ENCODE peak calls at places on chromosomes 6 and 20, in ten cellular contexts. E is psoas muscle; B is thoracic aorta; G is neuronal stem cell; Z is CD4-positive, CD25-positive, alpha-beta regulatory T cell; M is tibial artery; S is uterus; V is left ventricle myocardium inferior; W is transverse colon; Y is A549. L is an unnamed sample.
A peak's percentile ranks its signal among the peaks of the same experiment; 100 is the strongest.

GRCh38 chr6:159460476-159460875 is 232.6 kb downstream of the SOD2 start:
- DNase-seq in W (no peak), G (no peak), Y (no peak), M (no peak), S (no peak), Z (no peak), V (no peak), B (no peak), E (no peak), L (no peak)

GRCh38 chr20:51565741-51566140 is 23.2 kb upstream of the NFATC2 start:
- DNase-seq in G (no peak), W (no peak), S (no peak), Y (no peak), E (no peak), B (no peak), M (no peak), Z (no peak), V (no peak), L (no peak)

GRCh38 chr20:51763965-51764602 is 4.1 kb downstream of the ATP9A start:
- DNase-seq in V (no peak), G (no peak), Z (no peak), S (no peak), Y (no peak), M (no peak), W (no peak), E (no peak), B (no peak), L (no peak)

GRCh38 chr6:45423901-45424627 is 46.3 kb upstream of the SUPT3H start:
- DNase-seq in V (peak; percentile 22), W (peak; percentile 31), G (peak; percentile 11), Y (no peak), S (no peak), Z (no peak), B (no peak), E (peak; percentile 59), M (peak; percentile 68), L (no peak)

GRCh38 chr6:105112577-105112976 is 67.2 kb downstream of the POPDC3 start:
- DNase-seq in Y (no peak), M (no peak), V (no peak), B (no peak), S (no peak), W (no peak), Z (no peak), E (no peak), G (no peak), L (no peak)

GRCh38 chr6:150099546-150099945 is 30.6 kb upstream of the ULBP3 start:
- DNase-seq in Z (no peak), W (no peak), S (no peak), E (no peak), V (no peak), G (no peak), B (no peak), M (no peak), Y (no peak), L (no peak)

GRCh38 chr6:32774428-32774827 is 11.1 kb upstream of the HLA-DQB2 start:
- DNase-seq in Y (no peak), S (no peak), G (no peak), B (no peak), Z (no peak), W (no peak), M (no peak), V (no peak), E (no peak), L (no peak)

GRCh38 chr6:56902551-56903464 is 52.1 kb upstream of the BEND6 start:
- DNase-seq in Y (peak; percentile 15), W (no peak), B (no peak), V (no peak), Z (no peak), G (peak; percentile 14), S (peak; percentile 72), E (no peak), M (no peak), L (peak; percentile 29)

GRCh38 chr6:157323924-157324276 is 581 bp upstream of the TMEM242 start:
- DNase-seq in S (peak; percentile 80), W (peak; percentile 75), M (peak; percentile 91), E (peak; percentile 90), Y (peak; percentile 32), V (peak; percentile 80), Z (no peak), G (peak; percentile 68), B (peak; percentile 26), L (peak; percentile 79)

GRCh38 chr6:42195415-42195814 is 659 bp upstream of the GUCA1B start:
- DNase-seq in V (no peak), W (no peak), G (no peak), B (no peak), M (no peak), Z (no peak), S (no peak), E (no peak), Y (no peak), L (no peak)

GRCh38 chr20:53652090-53652858 is 58.6 kb upstream of the ZNF217 start:
- DNase-seq in Y (no peak), M (no peak), G (no peak), Z (no peak), E (no peak), V (no peak), B (no peak), W (no peak), S (no peak), L (peak; percentile 83)

GRCh38 chr20:32339116-32339515 is 19.0 kb upstream of the ASXL1 start:
- DNase-seq in Y (no peak), S (no peak), G (no peak), V (no peak), Z (no peak), M (no peak), B (no peak), E (no peak), W (no peak), L (no peak)

GRCh38 chr20:32348207-32348606 is 9.9 kb upstream of the ASXL1 start:
- DNase-seq in E (no peak), B (no peak), V (no peak), M (no peak), Y (no peak), W (peak; percentile 3), Z (no peak), G (no peak), S (no peak), L (no peak)

GRCh38 chr20:32344835-32345506 is 13.2 kb upstream of the ASXL1 start:
- DNase-seq in Y (no peak), V (no peak), M (no peak), G (no peak), E (no peak), Z (no peak), B (no peak), W (peak; percentile 6), S (no peak), L (peak; percentile 15)

GRCh38 chr20:32338665-32339064 is 19.5 kb upstream of the ASXL1 start:
- DNase-seq in B (no peak), V (no peak), Y (no peak), M (no peak), Z (no peak), G (no peak), E (no peak), S (no peak), W (no peak), L (no peak)

GRCh38 chr20:32343438-32343837 is 14.7 kb upstream of the ASXL1 start:
- DNase-seq in S (no peak), Z (no peak), E (no peak), B (no peak), G (no peak), W (no peak), Y (no peak), M (no peak), V (no peak), L (no peak)
- H3K4me1 ChIP-seq in S (no peaks in the 10 kb centered on the region), Z (no peaks in the 10 kb centered on the region), E (no peaks in the 10 kb centered on the region), B (no peaks in the 10 kb centered on the region), G (peaks cover 18% of the 10 kb centered on the region), W (peaks cover 10% of the 10 kb centered on the region), Y (peaks cover 18% of the 10 kb centered on the region), M (no peaks in the 10 kb centered on the region), V (peaks cover 11% of the 10 kb centered on the region), L (no peaks in the 10 kb centered on the region)

GRCh38 chr20:44580581-44581268 is 1.7 kb upstream of the PKIG start:
- DNase-seq in W (no peak), M (no peak), Z (no peak), G (no peak), S (no peak), B (no peak), Y (no peak), E (peak; percentile 63), V (no peak), L (no peak)

GRCh38 chr20:44581515-44581914 is 864 bp upstream of the PKIG start:
- DNase-seq in Z (no peak), M (no peak), V (no peak), B (no peak), Y (no peak), S (no peak), E (no peak), G (no peak), W (no peak), L (no peak)

GRCh38 chr20:44582321-44583025 is at the start of gene PKIG:
- DNase-seq in M (no peak), G (peak; percentile 26), Y (no peak), E (peak; percentile 78), Z (no peak), V (no peak), S (peak; percentile 79), B (no peak), W (no peak), L (peak; percentile 6)

GRCh38 chr20:44576297-44576696 is 6.1 kb upstream of the PKIG start:
- DNase-seq in M (no peak), W (no peak), B (no peak), Z (no peak), Y (no peak), V (no peak), G (no peak), S (no peak), E (no peak), L (no peak)

GRCh38 chr20:44579313-44580090 is 2.9 kb upstream of the PKIG start:
- DNase-seq in G (peak; percentile 24), Z (no peak), B (no peak), V (no peak), Y (no peak), S (no peak), E (no peak), M (no peak), W (no peak), L (no peak)
- H3K4me1 ChIP-seq in G (peaks cover 23% of the 10 kb centered on the region), Z (no peaks in the 10 kb centered on the region), B (peaks cover 10% of the 10 kb centered on the region), V (peaks cover 96% of the 10 kb centered on the region), Y (peaks cover 8% of the 10 kb centered on the region), S (peaks cover 17% of the 10 kb centered on the region), E (peaks cover 47% of the 10 kb centered on the region), M (peaks cover 24% of the 10 kb centered on the region), W (peaks cover 18% of the 10 kb centered on the region), L (peaks cover 8% of the 10 kb centered on the region)

GRCh38 chr6:142808405-142809061 is 136.4 kb downstream of the HIVEP2 start:
- DNase-seq in Z (no peak), V (no peak), E (no peak), W (no peak), B (no peak), M (no peak), S (no peak), Y (no peak), G (no peak), L (no peak)
- H3K4me1 ChIP-seq in Z (peaks cover 60% of the 10 kb centered on the region), V (peaks cover 16% of the 10 kb centered on the region), E (peaks cover 6% of the 10 kb centered on the region), W (no peaks in the 10 kb centered on the region), B (no peaks in the 10 kb centered on the region), M (peaks cover 12% of the 10 kb centered on the region), S (no peaks in the 10 kb centered on the region), Y (no peaks in the 10 kb centered on the region), G (peaks cover 11% of the 10 kb centered on the region), L (peaks cover 2% of the 10 kb centered on the region)

DNA sequence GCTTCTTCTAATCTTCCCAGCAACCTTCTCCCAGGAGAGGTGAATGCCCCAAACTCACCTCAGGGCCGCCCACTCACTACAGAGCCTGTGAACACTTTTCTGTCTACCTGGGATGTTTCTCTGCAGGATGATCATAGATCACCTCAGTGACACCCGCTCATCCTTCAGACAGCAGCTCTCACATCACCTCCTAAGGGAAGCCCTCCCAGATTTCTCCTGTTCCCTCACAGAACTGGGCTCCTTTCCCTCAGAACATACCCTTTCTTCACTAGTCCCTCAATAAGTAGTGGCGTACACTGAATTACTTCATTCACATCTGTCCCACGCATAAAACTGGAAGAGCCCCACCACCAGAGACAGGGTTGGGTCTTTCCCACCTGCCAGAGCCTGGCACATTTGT is 57.8 kb downstream of the CDK5RAP1 start:
- DNase-seq in W (no peak), V (no peak), B (no peak), Z (no peak), E (no peak), Y (no peak), M (no peak), G (no peak), S (no peak), L (no peak)
- H3K4me1 ChIP-seq in W (no peaks in the 10 kb centered on the region), V (no peaks in the 10 kb centered on the region), B (no peaks in the 10 kb centered on the region), Z (no peaks in the 10 kb centered on the region), E (no peaks in the 10 kb centered on the region), Y (no peaks in the 10 kb centered on the region), M (no peaks in the 10 kb centered on the region), G (peaks cover 7% of the 10 kb centered on the region), S (no peaks in the 10 kb centered on the region), L (no peaks in the 10 kb centered on the region)

L was measured in HAP-1.